ENCODE peak calls at places on chromosome 16, in four cellular contexts. A is CD8-positive, alpha-beta T cell; P is H9; D is cardiac muscle cell. U is an unnamed sample.

GRCh38 chr16:28140788-28141618 is 70.8 kb downstream of the XPO6 start:
- DNase-seq in D (no peak), P (no peak), A (peak; percentile 64), U (no peak)

GRCh38 chr16:66008136-66008535 is 358.4 kb upstream of the CDH5 start:
- DNase-seq in P (no peak), D (no peak), A (no peak), U (no peak)

GRCh38 chr16:3957344-3957980 is 76.9 kb upstream of the CREBBP start:
- DNase-seq in D (no peak), P (no peak), A (no peak), U (no peak)

GRCh38 chr16:82979406-82980111 is 352.8 kb downstream of the CDH13 start:
- DNase-seq in P (no peak), A (no peak), D (no peak), U (no peak)

GRCh38 chr16:31487720-31488629 is 5.1 kb downstream of the SLC5A2 start:
- DNase-seq in A (peak; percentile 61), P (peak; percentile 85), D (peak; percentile 70), U (no peak)

GRCh38 chr16:24692854-24693253 is 36.6 kb upstream of the TNRC6A start:
- DNase-seq in D (no peak), A (no peak), P (no peak), U (no peak)

GRCh38 chr16:921321-921905 is 49.4 kb downstream of the LMF1 start:
- DNase-seq in D (no peak), A (no peak), P (no peak), U (no peak)

GRCh38 chr16:47377156-47377555 is 83.7 kb downstream of the ITFG1 start:
- DNase-seq in A (no peak), D (no peak), P (no peak), U (no peak)

DNA sequence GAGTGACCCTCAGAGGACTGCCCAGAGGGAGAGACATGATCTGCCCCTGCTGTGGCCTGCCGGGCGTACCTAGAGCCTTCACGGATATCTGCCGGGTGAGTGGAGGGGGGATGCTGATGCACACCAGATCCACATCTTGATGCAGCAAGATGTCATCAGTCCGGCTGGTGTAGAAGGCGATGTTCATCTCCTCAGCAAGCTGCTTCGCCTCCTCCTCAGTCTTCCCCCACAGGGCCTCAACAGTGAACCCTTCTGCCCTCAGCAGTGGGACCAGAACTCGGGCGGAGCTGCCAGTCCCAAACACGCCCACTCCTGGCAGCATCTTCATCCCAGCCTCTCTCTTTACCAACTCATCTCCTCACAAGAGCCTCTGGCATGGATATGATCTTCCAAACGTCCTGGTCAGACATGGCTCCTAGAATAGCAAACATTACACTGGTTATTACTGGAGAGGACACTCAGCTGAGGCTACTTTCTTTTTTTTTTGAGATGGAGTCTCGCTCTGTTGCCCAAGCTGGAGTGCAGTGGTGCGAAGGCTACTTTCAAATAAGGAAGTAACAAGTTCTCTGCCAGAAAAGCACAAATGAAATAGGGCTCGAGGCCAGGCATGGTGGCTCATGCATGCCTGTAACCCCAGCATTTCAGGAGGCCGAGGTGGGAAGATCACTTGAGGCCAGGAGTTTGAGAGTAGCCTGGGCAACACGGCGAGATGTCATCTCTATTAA is 18.9 kb downstream of the C16orf86 start:
- DNase-seq in D (no peak), P (no peak), A (no peak), U (no peak)
- H3K27ac ChIP-seq in D (no peak overlapping the region), P (no peak overlapping the region), A (no peak overlapping the region), U (no peak overlapping the region)

GRCh38 chr16:14105976-14106375 is 34.9 kb downstream of the MRTFB start:
- DNase-seq in D (no peak), A (no peak), P (no peak), U (no peak)

GRCh38 chr16:14102925-14103720 is 32.0 kb downstream of the MRTFB start:
- DNase-seq in P (no peak), D (no peak), A (no peak), U (no peak)

GRCh38 chr16:14101415-14101814 is 30.3 kb downstream of the MRTFB start:
- DNase-seq in D (no peak), P (no peak), A (no peak), U (no peak)

GRCh38 chr16:14106457-14106856 is 35.3 kb downstream of the MRTFB start:
- DNase-seq in P (no peak), D (no peak), A (no peak), U (no peak)

DNA sequence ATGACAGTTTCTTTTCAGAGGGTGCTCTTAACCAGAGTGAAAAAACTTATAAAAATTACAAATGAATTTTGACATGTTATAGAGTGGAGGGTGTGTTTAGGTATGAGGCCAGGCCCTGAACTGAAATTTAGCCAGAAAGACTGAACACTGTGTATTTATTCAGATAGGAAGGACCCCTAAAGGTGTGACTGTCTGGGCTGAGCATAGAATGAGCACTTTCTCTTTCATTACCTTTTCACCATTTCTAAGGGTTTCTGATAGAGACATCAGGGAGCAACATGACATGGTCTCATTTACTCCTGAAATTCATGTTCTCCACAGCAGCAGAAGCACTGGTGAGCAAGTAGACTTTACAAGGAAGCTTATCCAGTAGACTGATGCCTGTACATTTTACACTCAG is 32.9 kb downstream of the MRTFB start:
- DNase-seq in A (no peak), P (no peak), D (no peak), U (no peak)
- H3K4me1 ChIP-seq in A (peaks cover 2% of the 10 kb centered on the region), P (no peaks in the 10 kb centered on the region), D (peaks cover 48% of the 10 kb centered on the region), U (no peaks in the 10 kb centered on the region)

GRCh38 chr16:50369133-50369804 is 481 bp upstream of the BRD7 start:
- DNase-seq in P (no peak), D (no peak), A (no peak), U (no peak)
- H3K27ac ChIP-seq in P (no peak overlapping the region), D (no peak overlapping the region), A (peak overlapping the region; percentile 51), U (no peak overlapping the region)

DNA sequence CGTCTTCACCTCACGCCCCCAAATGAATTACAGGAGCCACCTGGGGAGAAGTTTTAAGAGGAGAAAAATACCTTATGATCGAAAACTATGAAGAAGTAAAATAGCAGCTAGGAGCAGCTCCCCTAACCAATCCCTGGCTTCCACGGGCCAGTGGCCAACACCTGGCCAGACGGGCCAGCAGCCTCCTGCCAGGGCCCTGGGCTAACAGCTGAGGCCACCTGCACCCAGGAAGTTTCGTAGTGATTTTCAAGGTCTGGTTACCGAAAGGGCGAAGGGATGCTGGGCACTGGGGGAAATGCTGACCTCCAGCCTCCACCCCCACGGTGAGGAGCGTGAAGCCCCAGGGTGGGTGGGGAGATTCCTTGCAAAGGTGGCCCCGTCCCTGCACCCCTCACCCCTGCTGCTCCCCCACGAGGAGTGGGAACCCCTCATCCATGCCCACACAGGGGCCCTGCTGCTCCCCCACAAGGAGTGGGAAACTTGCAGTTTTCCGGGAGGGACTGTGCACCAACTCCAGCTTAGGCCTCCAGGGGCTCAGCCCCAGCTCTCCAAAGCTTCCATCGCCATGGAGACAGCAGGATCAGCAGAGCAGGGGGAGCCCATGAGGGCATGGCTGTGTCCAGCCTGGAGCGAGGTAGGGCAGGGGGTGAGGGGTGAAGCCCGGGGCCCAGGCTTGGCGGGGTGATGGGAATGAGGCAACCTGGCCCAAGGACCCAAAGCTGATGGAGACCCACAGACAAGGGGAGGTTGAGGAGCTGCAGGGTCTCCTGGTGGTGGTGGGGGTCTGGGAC is 31.9 kb upstream of the ACSF3 start:
- DNase-seq in A (no peak), P (no peak), D (no peak), U (no peak)
- H3K4me1 ChIP-seq in A (no peaks in the 10 kb centered on the region), P (no peaks in the 10 kb centered on the region), D (no peaks in the 10 kb centered on the region), U (no peaks in the 10 kb centered on the region)

DNA sequence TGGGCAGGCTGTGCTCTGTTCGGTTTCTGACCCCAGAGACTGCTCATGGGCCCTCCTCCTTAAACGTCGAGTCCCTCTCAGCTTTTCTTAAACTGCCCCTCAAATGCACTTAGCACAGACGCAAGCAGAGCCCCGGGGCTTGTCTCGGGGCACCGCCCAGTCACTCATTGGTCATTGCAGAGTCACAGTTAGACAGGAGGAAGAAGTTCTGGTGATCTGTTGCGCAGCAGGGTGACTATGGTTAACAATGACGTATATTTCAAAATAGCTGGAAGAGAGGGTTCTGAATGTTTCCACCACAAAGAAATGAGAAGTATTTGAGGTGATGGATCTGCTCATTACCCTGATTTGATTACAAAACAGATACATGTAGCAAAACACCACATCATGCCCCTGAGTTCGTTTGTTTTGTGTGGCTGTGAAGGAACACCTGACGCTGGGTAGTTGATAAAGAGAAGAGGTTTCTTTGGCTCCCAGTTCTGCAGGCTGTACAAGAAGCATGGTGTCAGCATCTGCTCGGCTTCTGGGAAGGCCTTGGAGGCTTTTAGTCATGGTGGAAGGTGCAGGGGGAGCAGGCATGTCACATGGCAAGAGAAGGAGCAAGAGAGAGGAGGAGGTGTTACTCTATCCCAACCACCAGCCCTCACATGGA is 387.4 kb downstream of the CPPED1 start:
- DNase-seq in D (no peak), A (no peak), P (no peak), U (no peak)
- H3K27ac ChIP-seq in D (no peak overlapping the region), A (no peak overlapping the region), P (no peak overlapping the region), U (no peak overlapping the region)

DNA sequence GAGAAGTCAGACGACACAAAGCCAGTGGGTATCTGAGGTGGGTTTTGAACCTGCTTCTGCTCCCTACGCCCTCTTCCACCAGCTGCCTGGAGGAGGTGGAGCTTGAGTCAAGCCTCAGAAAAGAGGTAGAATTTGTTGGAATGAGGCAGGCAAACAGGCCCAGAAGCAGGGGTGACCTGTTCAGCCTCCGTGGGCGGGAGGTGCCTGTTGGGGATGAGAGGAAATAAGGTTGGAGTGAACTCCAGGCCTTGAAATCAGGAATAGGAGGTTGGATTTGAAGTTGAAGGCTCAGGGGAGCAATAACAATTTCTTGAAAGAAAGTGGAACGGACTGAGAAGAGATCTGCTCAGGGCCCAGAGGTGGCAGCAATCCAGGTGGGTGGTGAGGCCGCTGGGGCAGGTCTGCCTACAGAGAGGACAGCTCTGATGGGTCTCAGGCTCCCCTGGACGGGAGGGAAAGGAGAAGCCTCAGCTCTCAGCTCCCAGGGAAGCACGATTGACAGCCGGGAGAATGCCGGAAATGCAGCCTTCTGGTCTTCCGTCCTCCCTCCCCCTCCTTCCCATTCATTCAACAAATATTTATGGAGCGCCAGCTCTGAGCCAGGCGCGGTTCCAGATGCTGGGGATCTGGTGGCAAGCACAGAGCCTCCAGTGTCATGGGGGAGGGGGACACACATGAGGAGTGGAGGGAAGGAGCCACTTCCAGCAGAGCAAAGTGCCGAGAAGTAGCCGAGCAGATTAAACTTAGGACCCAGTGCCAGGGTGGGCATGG is 61.9 kb upstream of the CIBAR2 start:
- DNase-seq in D (peak; percentile 35), P (no peak), A (no peak), U (no peak)
- H3K4me1 ChIP-seq in D (peaks cover 42% of the 10 kb centered on the region), P (peaks cover 5% of the 10 kb centered on the region), A (no peaks in the 10 kb centered on the region), U (peaks cover 3% of the 10 kb centered on the region)